ENCODE peak calls at places on chromosomes 4 and X, in four cellular contexts. M, C, P and U are unnamed samples.

GRCh38 chr4:8744083-8744805 is 127.4 kb downstream of the HMX1 start:
- DNase-seq in M (no peak), C (no peak), P (no peak), U (peak)

GRCh38 chr4:4866833-4867744 is 7.6 kb downstream of the MSX1 start:
- DNase-seq in M (no peak), C (no peak), P (no peak), U (no peak)

GRCh38 chr4:74490736-74491135 is 45.8 kb downstream of the AREG start:
- DNase-seq in M (no peak), C (no peak), P (no peak), U (no peak)

GRCh38 chr4:71497078-71497477 is 158.3 kb downstream of the SLC4A4 start:
- DNase-seq in M (no peak), C (no peak), P (no peak), U (no peak)

GRCh38 chr4:1334579-1334895 is 12.5 kb upstream of the UVSSA start:
- DNase-seq in M (no peak), C (no peak), P (no peak), U (no peak)

GRCh38 chrX:134525086-134525792 is 65.3 kb downstream of the HPRT1 start:
- DNase-seq in M (peak), C (no peak), P (no peak), U (no peak)

GRCh38 chr4:110632506-110633357 is 9.9 kb upstream of the PITX2 start:
- DNase-seq in M (no peak), C (no peak), P (no peak), U (no peak)

GRCh38 chrX:69317721-69318120 is 152.5 kb upstream of the PJA1 start:
- DNase-seq in M (no peak), C (no peak), P (no peak), U (no peak)

GRCh38 chr4:43690121-43690520 is 758.5 kb downstream of the KCTD8 start:
- DNase-seq in M (no peak), C (no peak), P (no peak), U (no peak)

GRCh38 chr4:155587766-155588165 is 78.9 kb upstream of the GUCY1A1 start:
- DNase-seq in M (no peak), C (no peak), P (no peak), U (no peak)

DNA sequence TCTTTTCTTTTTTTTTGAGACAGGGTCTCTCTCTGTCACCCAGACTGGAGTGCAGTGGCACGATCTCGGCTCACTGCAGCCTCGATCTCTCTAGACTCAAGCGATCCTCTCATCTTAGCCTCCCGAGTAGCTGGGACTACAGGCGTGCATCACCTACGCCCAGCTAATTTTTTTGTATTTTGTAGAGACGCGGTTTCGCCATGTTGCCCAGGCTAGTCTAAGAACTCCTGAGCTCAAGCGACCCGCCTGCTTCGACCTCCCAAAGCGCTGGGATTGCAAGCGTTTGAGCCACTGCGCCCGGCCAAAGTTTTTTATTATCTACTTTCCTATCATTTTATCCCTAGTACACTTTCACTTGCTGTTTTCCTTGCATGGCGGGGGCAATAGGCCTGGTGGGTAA is 1.4 kb downstream of the UBA6 start:
- DNase-seq in M (no peak), C (no peak), P (no peak), U (no peak)
- H3K9ac ChIP-seq in M (peak), C (peak), P (peak), U (peak)

DNA sequence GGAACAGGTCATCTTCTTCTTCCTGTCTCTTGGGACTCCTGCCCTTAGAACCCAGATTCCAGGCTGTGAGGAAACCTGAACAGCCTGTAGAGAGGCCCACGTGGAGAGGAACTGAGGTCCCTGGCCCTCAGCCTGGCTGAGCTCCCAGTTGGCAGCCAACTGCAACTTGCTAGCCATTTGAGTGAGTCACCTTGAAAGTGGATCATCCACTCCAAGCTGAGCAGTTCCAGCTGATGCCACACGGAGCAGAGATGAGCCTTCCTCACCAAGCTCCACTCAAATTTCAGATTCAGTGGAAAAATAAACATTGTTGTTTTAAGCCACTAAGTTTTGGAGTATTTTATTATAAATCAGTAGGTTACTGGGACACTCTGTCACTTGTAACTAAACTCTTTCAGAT is 392.5 kb downstream of the BCOR start:
- DNase-seq in M (peak), C (no peak), P (no peak), U (peak)
- TF ChIP-seq EGR1 in M (no peak), C (no peak), P (no peak), U (no peak)

DNA sequence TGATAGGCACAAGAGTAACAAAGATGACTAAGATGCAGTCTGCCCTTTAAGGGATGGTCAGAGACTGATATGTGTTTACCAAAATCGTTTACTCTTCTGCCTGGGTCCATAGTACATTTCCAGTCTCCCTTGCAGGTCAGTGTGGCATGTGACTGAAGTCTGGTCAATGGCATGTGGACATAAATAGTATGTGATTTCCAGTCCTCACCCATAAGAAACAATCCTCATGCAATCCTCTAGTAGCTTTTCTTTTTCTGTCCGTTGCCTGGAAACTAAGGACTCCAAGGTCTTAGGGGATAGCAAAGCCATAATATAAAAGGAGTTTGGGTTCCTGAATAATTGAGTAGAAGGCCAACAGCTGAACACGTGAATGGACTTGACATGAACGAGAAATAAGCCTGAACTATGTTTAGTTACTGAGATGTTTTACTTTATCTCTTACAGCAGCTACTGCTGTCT is 1.1 kb downstream of the SLC9B2 start:
- DNase-seq in M (peak), C (no peak), P (no peak), U (peak)
- H3K9ac ChIP-seq in M (peak), C (peak), P (no peak), U (peak)

DNA sequence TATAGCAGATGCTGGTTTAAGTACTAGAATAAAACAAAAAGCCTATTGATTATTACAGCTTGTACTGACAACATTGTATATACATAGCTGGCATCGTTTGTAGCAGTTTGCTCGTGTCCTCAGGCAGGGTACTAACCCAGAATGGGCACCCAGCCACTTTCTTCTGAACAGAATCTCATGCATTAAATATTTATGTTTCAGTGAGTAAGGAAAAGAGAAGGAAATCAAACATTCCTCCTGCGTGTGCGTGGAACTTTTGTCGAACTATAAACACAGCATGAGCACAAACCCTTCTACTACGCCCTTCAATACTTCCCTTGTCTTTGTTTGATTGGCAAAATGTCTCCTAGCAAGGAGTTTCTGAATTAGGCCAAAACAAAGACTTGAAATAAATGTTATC is 73.3 kb upstream of the ZFP42 start:
- DNase-seq in M (no peak), C (no peak), P (no peak), U (no peak)
- TF ChIP-seq EGR1 in M (no peak), C (no peak), P (no peak), U (no peak)

GRCh38 chr4:10101559-10102192 is 14.9 kb downstream of the WDR1 start:
- DNase-seq in M (no peak), C (no peak), P (no peak), U (no peak)
- H3K9ac ChIP-seq in M (no peak), C (no peak), P (no peak), U (no peak)

GRCh38 chrX:41314204-41314603 is 19.8 kb upstream of the DDX3X start:
- DNase-seq in M (no peak), C (no peak), P (no peak), U (no peak)

GRCh38 chrX:41312786-41313185 is 21.2 kb upstream of the DDX3X start:
- DNase-seq in M (no peak), C (no peak), P (no peak), U (no peak)

GRCh38 chrX:41317487-41318208 is 16.3 kb upstream of the DDX3X start:
- DNase-seq in M (no peak), C (no peak), P (no peak), U (no peak)

GRCh38 chrX:41308884-41309655 is 24.9 kb upstream of the DDX3X start:
- DNase-seq in M (no peak), C (no peak), P (no peak), U (no peak)

GRCh38 chrX:41313419-41313818 is 20.5 kb upstream of the DDX3X start:
- DNase-seq in M (no peak), C (no peak), P (no peak), U (no peak)
- TF ChIP-seq EGR1 in M (no peak), C (no peak), P (no peak), U (no peak)

DNA sequence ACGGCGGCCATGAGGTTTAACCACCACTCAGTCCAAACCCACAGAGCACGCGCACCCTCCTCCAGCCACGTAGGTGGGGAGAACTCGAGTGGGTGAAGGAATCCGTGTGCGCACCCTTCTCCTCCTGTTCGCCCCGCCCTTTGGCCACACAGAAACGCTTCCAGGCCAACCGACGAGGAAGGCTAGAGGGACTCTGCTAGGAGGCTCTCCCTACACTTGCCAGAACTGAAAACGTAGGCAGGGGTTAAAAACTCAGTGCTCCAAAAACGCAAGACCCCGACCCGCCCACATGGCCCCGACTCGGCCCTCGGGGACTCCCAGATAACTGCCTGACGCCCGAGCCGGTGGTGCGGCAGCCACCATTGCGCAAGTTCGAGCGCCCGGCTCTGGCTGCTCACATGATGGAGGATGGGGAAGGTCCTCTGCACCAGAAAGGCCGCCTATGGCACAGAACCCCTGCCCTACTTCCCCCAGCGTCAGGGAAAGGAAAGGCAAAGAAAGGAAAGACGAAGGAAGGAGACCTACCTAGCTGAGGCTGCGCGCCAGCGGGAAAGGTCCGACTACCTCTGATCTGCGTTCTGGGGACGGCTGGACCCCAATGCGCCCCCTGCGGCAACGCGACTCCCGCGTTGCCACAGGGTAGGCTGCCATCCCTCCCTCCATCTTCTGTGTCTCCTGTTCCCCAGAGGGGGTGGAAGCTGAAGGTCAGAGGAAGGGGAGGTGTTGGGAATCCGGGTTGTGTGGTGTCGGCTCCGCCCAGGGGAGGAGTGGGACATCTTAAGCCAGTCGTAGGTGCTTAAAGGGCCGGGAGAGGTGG is 201.9 kb upstream of the AGTR2 start:
- DNase-seq in M (peak), C (no peak), P (peak), U (no peak)
- H3K9ac ChIP-seq in M (peak), C (no peak), P (peak), U (no peak)

GRCh38 chr4:76725039-76725438 is 172.9 kb downstream of the SOWAHB start:
- DNase-seq in M (no peak), C (no peak), P (no peak), U (no peak)

GRCh38 chr4:76726141-76726540 is 171.8 kb downstream of the SOWAHB start:
- DNase-seq in M (no peak), C (no peak), P (no peak), U (no peak)

GRCh38 chr4:76723373-76723772 is 174.6 kb downstream of the SOWAHB start:
- DNase-seq in M (no peak), C (no peak), P (no peak), U (no peak)

GRCh38 chr4:76726631-76727030 is 171.3 kb downstream of the SOWAHB start:
- DNase-seq in M (no peak), C (no peak), P (no peak), U (no peak)

GRCh38 chr4:76723916-76724315 is 174.0 kb downstream of the SOWAHB start:
- DNase-seq in M (peak), C (no peak), P (no peak), U (no peak)
- TF ChIP-seq EGR1 in M (peak), C (no peak), P (peak), U (no peak)